ENCODE peak calls at places on chromosomes 7 and 10, in seven cellular contexts. E is AG08396; V is skeletal muscle cell; W is naive thymus-derived CD8-positive, alpha-beta T cell; X is testis; H is cardiac muscle cell; J is psoas muscle. L is an unnamed sample.

GRCh38 chr7:3068568-3068967 is 24.9 kb upstream of the CARD11 start:
- DNase-seq in E (no peak), V (no peak), W (no peak), X (no peak), H (no peak), J (no peak), L (no peak)

GRCh38 chr7:7181519-7182155 is 707 bp upstream of the C1GALT1 start:
- DNase-seq in E (peak), V (no peak), W (peak), X (peak), H (peak), J (peak), L (peak)

GRCh38 chr10:103504181-103504783 is 10.8 kb downstream of the NEURL1 start:
- DNase-seq in E (peak), V (peak), W (no peak), X (peak), H (no peak), J (no peak), L (peak)

GRCh38 chr7:17422966-17423365 is 124.5 kb downstream of the AHR start:
- DNase-seq in E (no peak), V (no peak), W (no peak), X (no peak), H (no peak), J (no peak), L (no peak)

GRCh38 chr10:865924-866576 is 65.5 kb downstream of the LARP4B start:
- DNase-seq in E (no peak), V (no peak), W (no peak), X (no peak), H (no peak), J (no peak), L (no peak)

GRCh38 chr7:137846588-137847417 is at the start of gene DGKI:
- DNase-seq in E (peak), V (no peak), W (no peak), X (peak), H (peak), J (peak), L (peak)

GRCh38 chr10:119305860-119306513 is 98.6 kb downstream of the GRK5 start:
- DNase-seq in E (peak), V (peak), W (peak), X (no peak), H (no peak), J (peak), L (peak)

GRCh38 chr7:135100856-135101255 is 47.0 kb upstream of the TMEM140 start:
- DNase-seq in E (no peak), V (no peak), W (no peak), X (no peak), H (no peak), J (no peak), L (peak)

GRCh38 chr10:29841724-29842649 is 207.2 kb upstream of the SVIL start:
- DNase-seq in E (peak), V (peak), W (no peak), X (no peak), H (peak), J (peak), L (no peak)

GRCh38 chr7:41185851-41186250 is 517.0 kb downstream of the INHBA start:
- DNase-seq in E (no peak), V (peak), W (no peak), X (no peak), H (no peak), J (no peak), L (peak)

GRCh38 chr7:138477081-138477578 is 17.1 kb downstream of the TRIM24 start:
- DNase-seq in E (no peak), V (no peak), W (no peak), X (no peak), H (no peak), J (no peak), L (no peak)

GRCh38 chr7:117269417-117269816 is 53.4 kb downstream of the WNT2 start:
- DNase-seq in E (peak), V (peak), W (no peak), X (no peak), H (no peak), J (no peak), L (peak)

GRCh38 chr10:42827201-42827600 is 44.6 kb downstream of the BMS1 start:
- DNase-seq in E (no peak), V (no peak), W (no peak), X (no peak), H (no peak), J (no peak), L (no peak)